ENCODE peak calls at places on chromosomes 11 and 22, in eight cellular contexts. O is activated CD4-positive, alpha-beta T cell treated with anti-CD3 and anti-CD28 coated beads, Interleukin-2, amount 50 U/mL, for 48 hours; M is GM10248; U is fibroblast of lung; L is sigmoid colon; H is LNCaP clone FGC; A is cardiac muscle cell; I is A172. D is an unnamed sample.

GRCh38 chr11:72441647-72442267 is 7.4 kb upstream of the CLPB start:
- DNase-seq in O (no peak), M (no peak), U (peak), L (no peak), H (no peak), A (no peak), I (no peak), D (no peak)

GRCh38 chr22:17131686-17132085 is 10.5 kb upstream of the TMEM121B start:
- DNase-seq in O (no peak), M (no peak), U (no peak), L (peak), H (no peak), A (peak), I (peak), D (peak)

GRCh38 chr22:29225422-29226090 is 19.9 kb downstream of the EMID1 start:
- DNase-seq in O (no peak), M (no peak), U (peak), L (peak), H (no peak), A (no peak), I (no peak), D (no peak)

GRCh38 chr11:119493712-119494111 is 70.7 kb upstream of the THY1 start:
- DNase-seq in O (peak), M (peak), U (peak), L (no peak), H (peak), A (peak), I (peak), D (no peak)

GRCh38 chr22:27474711-27475547 is 326.6 kb downstream of the MN1 start:
- DNase-seq in O (no peak), M (no peak), U (peak), L (peak), H (no peak), A (no peak), I (peak), D (no peak)

GRCh38 chr11:18527512-18527911 is 770 bp upstream of the TSG101 start:
- DNase-seq in O (no peak), M (no peak), U (peak), L (no peak), H (no peak), A (no peak), I (peak), D (peak)

GRCh38 chr22:20439556-20439927 is 1.9 kb upstream of the SCARF2 start:
- DNase-seq in O (no peak), M (no peak), U (no peak), L (peak), H (no peak), A (no peak), I (no peak), D (no peak)

GRCh38 chr11:75505966-75506692 is 19.6 kb downstream of the GDPD5 start:
- DNase-seq in O (no peak), M (no peak), U (no peak), L (peak), H (no peak), A (peak), I (no peak), D (no peak)

GRCh38 chr11:130181295-130182272 is 22.0 kb downstream of the ST14 start:
- DNase-seq in O (no peak), M (peak), U (peak), L (no peak), H (peak), A (peak), I (peak), D (peak)

GRCh38 chr11:13667795-13668101 is 720 bp upstream of the FAR1 start:
- DNase-seq in O (no peak), M (no peak), U (no peak), L (no peak), H (no peak), A (no peak), I (no peak), D (no peak)

GRCh38 chr22:46661221-46661851 is 41.1 kb downstream of the GRAMD4 start:
- DNase-seq in O (peak), M (no peak), U (peak), L (no peak), H (peak), A (peak), I (peak), D (peak)

GRCh38 chr11:117928818-117929567 is at the start of gene TMPRSS13:
- DNase-seq in O (no peak), M (no peak), U (no peak), L (peak), H (peak), A (no peak), I (no peak), D (no peak)

GRCh38 chr11:131684111-131685060 is 314.0 kb downstream of the NTM start:
- DNase-seq in O (no peak), M (no peak), U (no peak), L (no peak), H (no peak), A (no peak), I (no peak), D (no peak)

GRCh38 chr22:45192701-45193187 is 29.0 kb downstream of the NUP50 start:
- DNase-seq in O (no peak), M (peak), U (no peak), L (no peak), H (no peak), A (peak), I (no peak), D (no peak)

GRCh38 chr11:71504526-71504925 is 22.5 kb upstream of the KRTAP5-7 start:
- DNase-seq in O (no peak), M (no peak), U (no peak), L (no peak), H (no peak), A (no peak), I (no peak), D (no peak)

GRCh38 chr11:134333312-134333711 is 1.5 kb downstream of the GLB1L2 start:
- DNase-seq in O (no peak), M (no peak), U (no peak), L (peak), H (no peak), A (no peak), I (no peak), D (no peak)

D was measured in putamen.